ENCODE peak calls at places on chromosome 11, in four cellular contexts. One of them, this sample, is unnamed.

GRCh38 chr11:134845474-134846435 is 433.7 kb upstream of the B3GAT1 start:
- DNase-seq in NCI-H345: no peak
- DNase-seq in T-helper 1 cell: no peak
- DNase-seq in T-helper 2 cell: no peak
- DNase-seq in this sample: no peak

GRCh38 chr11:34074391-34074790 is 22.9 kb downstream of the CAPRIN1 start:
- DNase-seq in NCI-H345: no peak
- DNase-seq in T-helper 1 cell: no peak
- DNase-seq in T-helper 2 cell: no peak
- DNase-seq in this sample: no peak

GRCh38 chr11:88051386-88051785 is 123.9 kb downstream of the RAB38 start:
- DNase-seq in NCI-H345: no peak
- DNase-seq in T-helper 1 cell: no peak
- DNase-seq in T-helper 2 cell: no peak
- DNase-seq in this sample: peak; percentile 28

GRCh38 chr11:67584205-67584880 is 731 bp downstream of the GSTP1 start:
- DNase-seq in NCI-H345: no peak
- DNase-seq in T-helper 1 cell: no peak
- DNase-seq in T-helper 2 cell: peak; percentile 43
- DNase-seq in this sample: peak; percentile 14

GRCh38 chr11:92296138-92296515 is 71.5 kb downstream of the FAT3 start:
- DNase-seq in NCI-H345: peak; percentile 1
- DNase-seq in T-helper 1 cell: no peak
- DNase-seq in T-helper 2 cell: no peak
- DNase-seq in this sample: no peak

GRCh38 chr11:118128310-118128709 is 24.3 kb downstream of the SCN4B start:
- DNase-seq in NCI-H345: no peak
- DNase-seq in T-helper 1 cell: no peak
- DNase-seq in T-helper 2 cell: no peak
- DNase-seq in this sample: no peak

GRCh38 chr11:46710821-46711269 is 8.2 kb upstream of the F2 start:
- DNase-seq in NCI-H345: no peak
- DNase-seq in T-helper 1 cell: no peak
- DNase-seq in T-helper 2 cell: no peak
- DNase-seq in this sample: peak; percentile 85

GRCh38 chr11:29432719-29433325 is 584.0 kb downstream of the KCNA4 start:
- DNase-seq in NCI-H345: no peak
- DNase-seq in T-helper 1 cell: no peak
- DNase-seq in T-helper 2 cell: no peak
- DNase-seq in this sample: no peak

GRCh38 chr11:87176044-87176443 is 138.3 kb downstream of the TMEM135 start:
- DNase-seq in NCI-H345: no peak
- DNase-seq in T-helper 1 cell: no peak
- DNase-seq in T-helper 2 cell: no peak
- DNase-seq in this sample: no peak

GRCh38 chr11:61587951-61588695 is 7.2 kb upstream of the SYT7 start:
- DNase-seq in NCI-H345: peak; percentile 78
- DNase-seq in T-helper 1 cell: peak; percentile 47
- DNase-seq in T-helper 2 cell: peak; percentile 18
- DNase-seq in this sample: no peak

GRCh38 chr11:93906486-93906885 is 56.1 kb upstream of the VSTM5 start:
- DNase-seq in NCI-H345: no peak
- DNase-seq in T-helper 1 cell: no peak
- DNase-seq in T-helper 2 cell: no peak
- DNase-seq in this sample: no peak

GRCh38 chr11:72625746-72626636 is 48.2 kb downstream of the PDE2A start:
- DNase-seq in NCI-H345: no peak
- DNase-seq in T-helper 1 cell: no peak
- DNase-seq in T-helper 2 cell: no peak
- DNase-seq in this sample: no peak

GRCh38 chr11:69238562-69239319 is 55.2 kb upstream of the MYEOV start:
- DNase-seq in NCI-H345: no peak
- DNase-seq in T-helper 1 cell: no peak
- DNase-seq in T-helper 2 cell: no peak
- DNase-seq in this sample: no peak

This sample was measured in AG09309.